ENCODE peak calls at places on chromosomes 13 and 19, in six cellular contexts. D is Panc1, B is heart left ventricle, T is AG09309, V is fibroblast of lung, K is fibroblast of mammary gland. O is an unnamed sample.

GRCh38 chr13:24127116-24127631 is 33.3 kb upstream of the SPATA13 start:
- DNase-seq in V (no peak), D (no peak), T (no peak), K (peak; percentile 16), B (no peak), O (no peak)

GRCh38 chr19:45587873-45588272 is 3.3 kb upstream of the OPA3 start:
- DNase-seq in T (no peak), D (no peak), K (peak; percentile 39), V (no peak), B (no peak), O (no peak)

GRCh38 chr13:108595416-108596257 is 33.8 kb upstream of the MYO16 start:
- DNase-seq in K (peak; percentile 3), B (no peak), T (no peak), V (no peak), D (no peak), O (no peak)

GRCh38 chr13:27918041-27918917 is 1.5 kb upstream of the PDX1 start:
- DNase-seq in V (no peak), T (no peak), B (no peak), D (no peak), K (no peak), O (no peak)

GRCh38 chr13:46571189-46571901 is 18.4 kb downstream of the LRCH1 start:
- DNase-seq in K (peak; percentile 25), D (no peak), V (peak; percentile 63), B (peak; percentile 40), T (no peak), O (no peak)

GRCh38 chr19:22918221-22918620 is 84.8 kb downstream of the ZNF728 start:
- DNase-seq in T (no peak), D (no peak), B (no peak), K (no peak), V (no peak), O (no peak)

GRCh38 chr19:15340086-15340485 is 7.7 kb upstream of the BRD4 start:
- DNase-seq in B (no peak), D (no peak), V (no peak), T (no peak), K (no peak), O (no peak)

GRCh38 chr13:67493835-67494234 is 263.7 kb upstream of the PCDH9 start:
- DNase-seq in K (no peak), B (no peak), D (no peak), T (no peak), V (no peak), O (no peak)

GRCh38 chr19:44990966-44991365 is 10.3 kb upstream of the RELB start:
- DNase-seq in K (no peak), T (no peak), V (no peak), D (no peak), B (no peak), O (no peak)

GRCh38 chr19:16861875-16862274 is 26.9 kb upstream of the F2RL3 start:
- DNase-seq in V (no peak), T (no peak), K (no peak), B (no peak), D (no peak), O (no peak)

GRCh38 chr13:43305416-43305815 is 282.0 kb downstream of the DNAJC15 start:
- DNase-seq in K (peak; percentile 27), B (no peak), V (no peak), D (no peak), T (no peak), O (no peak)

GRCh38 chr13:20901668-20902437 is 693 bp downstream of the XPO4 start:
- DNase-seq in V (peak; percentile 33), K (peak; percentile 38), T (no peak), D (no peak), B (peak; percentile 48), O (no peak)

GRCh38 chr19:37572203-37572602 is 22.4 kb downstream of the ZNF571 start:
- DNase-seq in K (peak; percentile 68), V (peak; percentile 41), B (no peak), D (no peak), T (no peak), O (no peak)

GRCh38 chr13:50882816-50883215 is 26.8 kb upstream of the RNASEH2B start:
- DNase-seq in D (no peak), V (no peak), T (no peak), K (no peak), B (no peak), O (no peak)

GRCh38 chr19:31255863-31256600 is 93.2 kb downstream of the TSHZ3 start:
- DNase-seq in V (no peak), B (no peak), T (no peak), D (no peak), K (no peak), O (no peak)

GRCh38 chr13:46648166-46648607 is 95.2 kb downstream of the LRCH1 start:
- DNase-seq in D (no peak), K (peak; percentile 69), T (no peak), V (peak; percentile 54), B (no peak), O (no peak)

GRCh38 chr13:86447479-86447878 is 648.3 kb upstream of the SLITRK6 start:
- DNase-seq in T (no peak), B (no peak), V (no peak), K (no peak), D (no peak), O (no peak)

GRCh38 chr13:79936368-79937136 is 404.4 kb downstream of the SPRY2 start:
- DNase-seq in T (peak; percentile 100), K (peak; percentile 99), V (peak; percentile 98), B (peak; percentile 26), D (peak; percentile 91), O (peak; percentile 97)

GRCh38 chr19:45446295-45446694 is 21.5 kb upstream of the FOSB start:
- DNase-seq in T (no peak), D (no peak), V (peak; percentile 60), K (peak; percentile 69), B (no peak), O (no peak)

GRCh38 chr19:41795031-41795461 is 1.3 kb upstream of the CEACAM3 start:
- DNase-seq in T (no peak), K (peak; percentile 38), B (peak; percentile 43), V (peak; percentile 27), D (no peak), O (no peak)

GRCh38 chr13:93700115-93700514 is 473.5 kb downstream of the GPC6 start:
- DNase-seq in T (no peak), B (no peak), V (peak; percentile 45), D (no peak), K (peak; percentile 54), O (no peak)

GRCh38 chr13:99655351-99656091 is 154.2 kb downstream of the TM9SF2 start:
- DNase-seq in B (no peak), T (peak; percentile 72), V (no peak), K (peak; percentile 79), D (no peak), O (no peak)
- H3K4me3 ChIP-seq in B (no peak overlapping the region), T (no peak overlapping the region), V (no peak overlapping the region), K (no peak overlapping the region), D (no peak overlapping the region), O (no peak overlapping the region)

DNA sequence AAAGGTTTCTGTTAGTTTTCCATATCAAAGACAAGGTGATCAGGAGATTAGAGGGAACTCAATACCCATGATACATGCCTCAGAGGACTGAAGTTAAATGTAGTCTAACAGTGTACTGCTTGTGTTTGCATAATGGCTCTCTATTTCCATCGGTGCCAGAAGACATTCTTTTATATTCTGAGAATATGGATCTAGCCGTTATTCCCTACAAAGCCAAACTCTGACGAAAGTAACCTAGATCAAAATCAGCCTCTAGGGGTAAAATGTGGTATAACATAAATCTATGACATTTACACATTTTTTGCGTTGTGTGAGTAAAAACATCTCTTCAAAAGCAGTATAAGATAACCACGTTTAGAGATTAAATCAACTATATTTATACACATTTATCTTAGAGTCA is 2232.7 kb downstream of the PCDH9 start:
- DNase-seq in K (no peak), V (no peak), T (no peak), D (no peak), B (no peak), O (no peak)
- TF ChIP-seq CTCF in K (no peak), V (no peak), T (no peak), D (no peak), B (no peak), O (no peak)

GRCh38 chr19:3358392-3358918 is 7.9 kb upstream of the NFIC start:
- DNase-seq in D (no peak), T (no peak), B (no peak), K (no peak), V (no peak), O (no peak)
- H3K4me3 ChIP-seq in D (peak overlapping the region; percentile 48), T (peak overlapping the region; percentile 65), B (peak overlapping the region; percentile 52), K (peak overlapping the region; percentile 43), V (peak overlapping the region; percentile 61), O (peak overlapping the region; percentile 52)

GRCh38 chr13:38575427-38575826 is 111.5 kb upstream of the FREM2 start:
- DNase-seq in T (no peak), K (no peak), B (no peak), D (no peak), V (no peak), O (no peak)

GRCh38 chr13:38582133-38582532 is 104.7 kb upstream of the FREM2 start:
- DNase-seq in V (peak; percentile 44), K (peak; percentile 23), D (peak; percentile 5), B (no peak), T (no peak), O (no peak)

DNA sequence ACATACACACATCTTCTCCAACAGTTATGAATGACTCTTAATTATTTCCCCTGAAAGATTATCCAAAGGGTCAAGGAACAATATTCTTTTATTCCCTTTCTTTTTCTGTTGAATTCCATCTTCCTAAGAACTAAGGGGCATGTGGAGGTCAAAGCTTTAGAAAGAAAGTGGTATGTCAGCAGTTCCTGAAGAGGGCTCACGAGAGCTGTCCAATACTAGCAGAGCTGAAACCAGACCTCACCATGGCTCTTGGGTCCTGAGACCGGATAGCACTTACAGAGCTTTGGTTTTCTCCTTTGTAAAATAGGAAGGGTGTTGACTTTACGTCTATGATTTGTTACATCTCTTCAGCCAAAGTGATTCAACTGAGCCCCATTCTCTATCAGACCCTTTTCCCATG is 109.8 kb upstream of the FREM2 start:
- DNase-seq in K (peak; percentile 5), D (no peak), B (no peak), T (no peak), V (peak; percentile 14), O (no peak)
- TF ChIP-seq CTCF in K (no peak), D (no peak), B (no peak), T (no peak), V (no peak), O (no peak)

DNA sequence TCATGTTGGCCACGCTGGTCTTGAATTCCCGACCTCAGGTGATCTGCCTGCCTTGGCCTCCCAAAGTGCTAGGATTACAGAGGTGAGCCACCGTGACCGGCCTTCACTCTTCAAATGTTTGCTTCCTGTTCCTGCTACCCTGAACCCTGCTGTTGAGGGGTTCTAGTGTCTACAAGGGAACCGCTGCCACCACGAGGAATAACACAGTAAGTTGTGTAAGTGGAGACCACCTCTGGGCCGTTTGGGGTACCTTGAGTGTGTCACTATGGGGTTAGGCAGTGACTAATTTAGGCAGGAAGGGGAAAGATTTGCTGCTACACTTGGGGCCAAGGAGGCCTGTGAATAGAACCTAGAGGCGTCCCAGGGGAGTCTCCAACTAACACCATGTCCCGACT is 2.2 kb upstream of the MYADM start:
- DNase-seq in D (no peak), K (peak; percentile 29), B (no peak), V (no peak), T (no peak), O (no peak)
- H3K4me3 ChIP-seq in D (peak overlapping the region; percentile 95), K (peak overlapping the region; percentile 52), B (no peak overlapping the region), V (peak overlapping the region; percentile 60), T (peak overlapping the region; percentile 26), O (peak overlapping the region; percentile 44)

O was measured in HFF-Myc.